ENCODE peak calls at places on chromosomes 13 and 19, in ten cellular contexts. O is K562, Z is GM23248, F is H9, P is colonic mucosa, Q is Karpas-422, N is H1, C is mesenchymal stem cell, S is SK-N-MC, R is PC-3. A is an unnamed sample.

GRCh38 chr13:41546372-41547252 is 89.3 kb downstream of the RGCC start:
- DNase-seq in O (no peak), Z (peak), F (no peak), P (peak), Q (no peak), N (no peak), C (peak), S (no peak), R (peak), A (no peak)

GRCh38 chr19:42189133-42189532 is 28.3 kb downstream of the DEDD2 start:
- DNase-seq in O (no peak), Z (no peak), F (no peak), P (no peak), Q (no peak), N (no peak), C (no peak), S (no peak), R (no peak), A (no peak)

GRCh38 chr19:45075215-45076028 is 856 bp downstream of the ZNF296 start:
- DNase-seq in O (peak), Z (peak), F (peak), P (peak), Q (peak), N (peak), C (no peak), S (no peak), R (peak), A (peak)

GRCh38 chr19:34504273-34504808 is 22.8 kb downstream of the WTIP start:
- DNase-seq in O (no peak), Z (no peak), F (no peak), P (no peak), Q (no peak), N (no peak), C (no peak), S (no peak), R (no peak), A (no peak)

GRCh38 chr19:38543286-38543806 is 74.4 kb downstream of the MAP4K1 start:
- DNase-seq in O (no peak), Z (no peak), F (no peak), P (no peak), Q (no peak), N (no peak), C (no peak), S (no peak), R (no peak), A (no peak)

GRCh38 chr13:37446503-37446902 is 152.1 kb downstream of the POSTN start:
- DNase-seq in O (no peak), Z (peak), F (no peak), P (no peak), Q (no peak), N (no peak), C (peak), S (no peak), R (peak), A (no peak)

GRCh38 chr19:50703915-50704548 is 15.6 kb downstream of the SHANK1 start:
- DNase-seq in O (peak), Z (no peak), F (peak), P (no peak), Q (no peak), N (no peak), C (no peak), S (no peak), R (peak), A (peak)

GRCh38 chr19:5312058-5312457 is 28.6 kb downstream of the PTPRS start:
- DNase-seq in O (no peak), Z (no peak), F (no peak), P (no peak), Q (no peak), N (no peak), C (no peak), S (no peak), R (no peak), A (no peak)

GRCh38 chr13:107864543-107865460 is 350.5 kb downstream of the LIG4 start:
- DNase-seq in O (peak), Z (peak), F (no peak), P (no peak), Q (peak), N (no peak), C (peak), S (peak), R (peak), A (peak)

GRCh38 chr13:74574964-74575728 is 440.9 kb upstream of the KLF12 start:
- DNase-seq in O (no peak), Z (no peak), F (peak), P (no peak), Q (no peak), N (no peak), C (no peak), S (no peak), R (no peak), A (peak)

GRCh38 chr19:9044449-9044848 is 34.2 kb upstream of the MUC16 start:
- DNase-seq in O (no peak), Z (no peak), F (no peak), P (no peak), Q (no peak), N (no peak), C (no peak), S (no peak), R (no peak), A (no peak)

GRCh38 chr13:44573790-44574465 is 2.2 kb downstream of the TSC22D1 start:
- DNase-seq in O (peak), Z (peak), F (peak), P (no peak), Q (peak), N (no peak), C (peak), S (no peak), R (peak), A (peak)

GRCh38 chr19:13992025-13992424 is 14.1 kb downstream of the RFX1 start:
- DNase-seq in O (no peak), Z (no peak), F (no peak), P (no peak), Q (no peak), N (no peak), C (no peak), S (no peak), R (no peak), A (no peak)

GRCh38 chr13:51221674-51222509 is at the start of gene FAM124A:
- DNase-seq in O (peak), Z (peak), F (no peak), P (peak), Q (no peak), N (peak), C (peak), S (no peak), R (peak), A (peak)

GRCh38 chr19:21604941-21605548 is 99.6 kb downstream of the ZNF429 start:
- DNase-seq in O (no peak), Z (peak), F (no peak), P (peak), Q (peak), N (no peak), C (no peak), S (no peak), R (no peak), A (no peak)

GRCh38 chr13:51643114-51643881 is 59.0 kb downstream of the WDFY2 start:
- DNase-seq in O (no peak), Z (peak), F (no peak), P (no peak), Q (no peak), N (no peak), C (peak), S (no peak), R (peak), A (peak)

GRCh38 chr19:34489175-34489574 is 7.6 kb downstream of the WTIP start:
- DNase-seq in O (no peak), Z (no peak), F (no peak), P (no peak), Q (no peak), N (no peak), C (no peak), S (no peak), R (no peak), A (no peak)

GRCh38 chr13:44116562-44117315 is 237.0 kb downstream of the LACC1 start:
- DNase-seq in O (no peak), Z (no peak), F (no peak), P (no peak), Q (no peak), N (peak), C (peak), S (no peak), R (no peak), A (peak)

GRCh38 chr19:50702158-50702869 is 17.3 kb downstream of the SHANK1 start:
- DNase-seq in O (no peak), Z (no peak), F (no peak), P (no peak), Q (no peak), N (no peak), C (no peak), S (no peak), R (no peak), A (no peak)

GRCh38 chr19:15748239-15748638 is 10.5 kb downstream of the OR10H3 start:
- DNase-seq in O (no peak), Z (no peak), F (no peak), P (no peak), Q (no peak), N (no peak), C (no peak), S (no peak), R (no peak), A (no peak)

GRCh38 chr13:66618702-66619101 is 611.4 kb downstream of the PCDH9 start:
- DNase-seq in O (peak), Z (peak), F (no peak), P (no peak), Q (peak), N (no peak), C (peak), S (peak), R (peak), A (no peak)

GRCh38 chr19:44775676-44776240 is 1.9 kb upstream of the CBLC start:
- DNase-seq in O (no peak), Z (no peak), F (no peak), P (no peak), Q (no peak), N (no peak), C (no peak), S (no peak), R (no peak), A (no peak)

GRCh38 chr19:15584095-15584494 is 30.9 kb upstream of the CYP4F8 start:
- DNase-seq in O (no peak), Z (no peak), F (no peak), P (no peak), Q (no peak), N (no peak), C (no peak), S (no peak), R (no peak), A (no peak)

GRCh38 chr19:3061214-3062161 is 807 bp downstream of the TLE5 start:
- DNase-seq in O (peak), Z (peak), F (no peak), P (peak), Q (peak), N (no peak), C (no peak), S (no peak), R (no peak), A (no peak)

GRCh38 chr13:20462921-20463320 is 62.7 kb downstream of the CRYL1 start:
- DNase-seq in O (no peak), Z (no peak), F (no peak), P (no peak), Q (no peak), N (no peak), C (no peak), S (no peak), R (no peak), A (no peak)

GRCh38 chr19:45035755-45036154 is 3.1 kb upstream of the CLASRP start:
- DNase-seq in O (no peak), Z (no peak), F (no peak), P (no peak), Q (no peak), N (no peak), C (no peak), S (no peak), R (no peak), A (no peak)

GRCh38 chr13:22114630-22115311 is 443.9 kb downstream of the FGF9 start:
- DNase-seq in O (no peak), Z (peak), F (no peak), P (no peak), Q (no peak), N (no peak), C (peak), S (no peak), R (no peak), A (no peak)

GRCh38 chr19:13920940-13921744 is 15.1 kb downstream of the CC2D1A start:
- DNase-seq in O (peak), Z (peak), F (peak), P (no peak), Q (peak), N (peak), C (peak), S (no peak), R (peak), A (peak)

GRCh38 chr19:58021541-58022282 is 12.1 kb upstream of the ZSCAN1 start:
- DNase-seq in O (peak), Z (peak), F (peak), P (peak), Q (peak), N (peak), C (peak), S (no peak), R (no peak), A (peak)

GRCh38 chr13:44263920-44264610 is 109.6 kb upstream of the SERP2 start:
- DNase-seq in O (no peak), Z (peak), F (no peak), P (no peak), Q (no peak), N (no peak), C (peak), S (no peak), R (no peak), A (no peak)

GRCh38 chr19:5193192-5193591 is 147.4 kb downstream of the PTPRS start:
- DNase-seq in O (no peak), Z (no peak), F (peak), P (no peak), Q (no peak), N (peak), C (no peak), S (no peak), R (no peak), A (peak)

GRCh38 chr13:30341815-30342570 is 34.6 kb upstream of the KATNAL1 start:
- DNase-seq in O (no peak), Z (peak), F (no peak), P (peak), Q (no peak), N (no peak), C (peak), S (no peak), R (peak), A (no peak)

GRCh38 chr19:33393286-33394005 is 19.9 kb downstream of the CEBPG start:
- DNase-seq in O (no peak), Z (peak), F (no peak), P (no peak), Q (no peak), N (no peak), C (no peak), S (no peak), R (no peak), A (peak)

GRCh38 chr19:42248270-42249148 is 6.1 kb upstream of the GSK3A start:
- DNase-seq in O (no peak), Z (no peak), F (no peak), P (no peak), Q (no peak), N (no peak), C (no peak), S (no peak), R (no peak), A (no peak)

GRCh38 chr13:58704953-58705352 is 1073.4 kb downstream of the PCDH17 start:
- DNase-seq in O (no peak), Z (no peak), F (no peak), P (no peak), Q (no peak), N (no peak), C (no peak), S (no peak), R (no peak), A (no peak)

GRCh38 chr13:108686027-108686426 is 56.6 kb downstream of the MYO16 start:
- DNase-seq in O (no peak), Z (no peak), F (no peak), P (no peak), Q (no peak), N (no peak), C (no peak), S (no peak), R (no peak), A (no peak)

GRCh38 chr13:99421758-99422555 is 79.3 kb upstream of the TM9SF2 start:
- DNase-seq in O (no peak), Z (no peak), F (no peak), P (no peak), Q (no peak), N (no peak), C (no peak), S (no peak), R (no peak), A (no peak)

GRCh38 chr13:98658131-98658530 is 81.2 kb upstream of the STK24 start:
- DNase-seq in O (no peak), Z (peak), F (no peak), P (peak), Q (no peak), N (no peak), C (no peak), S (no peak), R (no peak), A (no peak)

GRCh38 chr19:53868091-53868891 is 608 bp downstream of the MYADM start:
- DNase-seq in O (peak), Z (peak), F (peak), P (peak), Q (no peak), N (peak), C (peak), S (no peak), R (peak), A (peak)
- H3K9ac ChIP-seq in O (peak), Z (peak), F (peak), P (peak), Q (no peak), N (peak), C (peak), S (peak), R (peak), A (peak)

DNA sequence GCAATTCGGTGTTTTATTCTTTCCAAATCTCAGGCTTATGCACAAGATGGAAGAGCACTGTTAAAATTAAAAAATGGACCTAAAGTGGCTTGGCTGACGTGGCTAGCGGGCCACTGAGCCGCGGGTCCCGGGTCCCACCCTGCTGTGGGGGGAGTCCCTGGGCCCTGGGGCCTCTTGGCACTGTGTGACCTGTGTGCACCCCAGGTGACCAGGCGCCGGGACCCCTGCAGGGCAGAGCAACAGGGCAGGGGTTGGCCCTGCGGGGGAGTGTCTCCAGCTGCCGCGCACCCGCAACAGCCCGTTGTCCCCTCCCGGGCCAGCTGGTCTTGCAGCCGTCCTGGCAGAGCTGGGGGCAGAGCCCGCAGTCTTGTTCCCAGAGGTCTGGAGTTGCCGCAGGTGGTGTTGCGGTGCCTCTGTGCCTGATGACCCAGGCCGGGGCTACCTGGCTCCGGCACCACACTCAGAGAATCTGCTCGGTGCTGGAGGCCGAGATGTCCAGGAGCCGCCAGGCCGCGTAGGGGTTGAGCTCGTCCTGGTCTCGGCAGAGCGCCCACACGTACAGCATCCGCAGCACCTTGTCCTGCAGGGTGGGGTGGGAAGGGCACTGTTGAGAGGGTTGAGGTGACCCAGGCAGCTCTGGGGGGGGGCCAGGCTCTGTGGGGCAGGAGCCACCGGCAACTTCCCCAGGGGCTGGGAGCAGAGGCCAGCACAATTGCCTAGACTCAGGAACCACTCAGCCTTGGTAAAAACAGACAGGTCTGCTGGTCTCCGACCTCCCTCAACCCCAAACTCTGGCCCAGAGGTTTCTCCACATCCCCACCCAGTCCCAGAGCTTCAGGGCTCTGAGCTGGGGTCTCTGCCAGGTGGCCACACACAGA is 1.0 kb upstream of the CTXN1 start:
- DNase-seq in O (no peak), Z (no peak), F (no peak), P (no peak), Q (no peak), N (no peak), C (no peak), S (no peak), R (no peak), A (no peak)
- H3K9ac ChIP-seq in O (peak), Z (peak), F (no peak), P (no peak), Q (no peak), N (no peak), C (peak), S (no peak), R (no peak), A (no peak)

GRCh38 chr19:51726049-51726448 is 2.3 kb upstream of the HAS1 start:
- DNase-seq in O (peak), Z (peak), F (peak), P (peak), Q (no peak), N (no peak), C (no peak), S (no peak), R (no peak), A (peak)
- H3K9ac ChIP-seq in O (no peak), Z (no peak), F (no peak), P (no peak), Q (peak), N (no peak), C (peak), S (no peak), R (no peak), A (no peak)

GRCh38 chr19:35671818-35672217 is 5.5 kb downstream of the UPK1A start:
- DNase-seq in O (peak), Z (no peak), F (no peak), P (no peak), Q (peak), N (no peak), C (no peak), S (no peak), R (no peak), A (no peak)

GRCh38 chr19:35670686-35671085 is 4.4 kb downstream of the UPK1A start:
- DNase-seq in O (no peak), Z (no peak), F (no peak), P (no peak), Q (peak), N (no peak), C (no peak), S (no peak), R (no peak), A (no peak)

GRCh38 chr19:35675589-35676140 is 9.3 kb downstream of the UPK1A start:
- DNase-seq in O (no peak), Z (no peak), F (no peak), P (no peak), Q (peak), N (no peak), C (no peak), S (no peak), R (no peak), A (no peak)

GRCh38 chr19:35669974-35670373 is 3.7 kb downstream of the UPK1A start:
- DNase-seq in O (no peak), Z (no peak), F (no peak), P (no peak), Q (peak), N (no peak), C (no peak), S (no peak), R (no peak), A (no peak)

GRCh38 chr19:35673121-35673804 is 6.9 kb downstream of the UPK1A start:
- DNase-seq in O (peak), Z (peak), F (peak), P (no peak), Q (no peak), N (peak), C (peak), S (no peak), R (no peak), A (peak)
- H3K9ac ChIP-seq in O (peak), Z (peak), F (peak), P (no peak), Q (peak), N (no peak), C (peak), S (no peak), R (no peak), A (no peak)

DNA sequence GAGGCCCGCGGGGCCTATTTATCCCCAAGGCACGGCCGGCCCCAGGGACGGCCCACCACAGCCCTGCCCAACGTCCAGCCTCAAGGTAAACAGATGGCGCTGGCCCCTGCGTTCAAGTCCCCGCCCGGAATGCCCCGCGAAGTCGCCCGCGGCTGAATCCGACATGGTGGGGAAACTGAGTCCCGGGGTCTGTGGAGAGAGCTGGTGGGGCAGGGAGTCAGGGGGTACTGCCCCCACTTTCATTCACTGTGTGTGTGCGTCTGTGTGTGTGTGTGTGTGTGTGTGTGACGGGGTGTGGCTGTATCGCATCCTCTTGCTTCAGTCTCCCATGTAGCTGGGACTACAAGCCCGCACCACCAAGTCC is 192 bp upstream of the COMP start:
- DNase-seq in O (no peak), Z (no peak), F (no peak), P (no peak), Q (no peak), N (no peak), C (no peak), S (no peak), R (no peak), A (no peak)
- H3K9ac ChIP-seq in O (no peak), Z (no peak), F (no peak), P (no peak), Q (no peak), N (no peak), C (no peak), S (no peak), R (no peak), A (no peak)

DNA sequence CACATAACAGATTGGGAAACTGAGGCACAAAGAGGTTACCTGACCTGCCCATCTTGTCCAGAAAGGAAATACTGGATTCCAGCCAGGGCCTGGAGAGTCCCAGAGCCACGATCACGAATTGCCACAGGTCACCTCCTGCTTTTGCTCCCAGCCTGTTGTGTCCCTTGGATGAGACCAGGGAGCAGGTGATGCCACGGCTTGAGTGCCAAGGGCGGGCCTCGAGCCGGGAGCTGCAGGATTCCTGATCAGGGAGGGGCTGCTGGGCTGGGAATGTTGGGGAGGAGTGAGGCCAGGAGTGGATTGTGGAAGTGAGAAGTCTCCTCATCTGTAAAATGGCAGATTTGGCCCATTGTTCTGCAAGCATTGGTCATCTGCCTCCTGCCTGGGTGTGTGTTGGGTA is 29.4 kb downstream of the DNM2 start:
- DNase-seq in O (no peak), Z (no peak), F (no peak), P (peak), Q (no peak), N (no peak), C (no peak), S (no peak), R (peak), A (no peak)
- H3K9ac ChIP-seq in O (peak), Z (no peak), F (no peak), P (peak), Q (no peak), N (no peak), C (no peak), S (no peak), R (no peak), A (no peak)

A was measured in endodermal cell.